ENCODE peak calls at places on chromosomes 11 and 22, in eight cellular contexts. One of them, this sample, is unnamed.

GRCh38 chr11:46112961-46113617 is 8.2 kb downstream of the PHF21A start:
- DNase-seq in mesenchymal stem cell: peak; percentile 71
- DNase-seq in lower leg skin: peak; percentile 30
- DNase-seq in WERI-Rb-1: no peak
- DNase-seq in heart left ventricle: no peak
- DNase-seq in fibroblast of pulmonary artery: peak; percentile 72
- DNase-seq in cardiac muscle cell: peak; percentile 77
- DNase-seq in esophagus muscularis mucosa: no peak
- DNase-seq in this sample: no peak

GRCh38 chr11:15113381-15113780 is 1.3 kb upstream of the INSC start:
- DNase-seq in mesenchymal stem cell: no peak
- DNase-seq in lower leg skin: no peak
- DNase-seq in WERI-Rb-1: no peak
- DNase-seq in heart left ventricle: no peak
- DNase-seq in fibroblast of pulmonary artery: no peak
- DNase-seq in cardiac muscle cell: no peak
- DNase-seq in esophagus muscularis mucosa: peak; percentile 86
- DNase-seq in this sample: no peak

GRCh38 chr11:88281317-88281712 is 56.2 kb downstream of the CTSC start:
- DNase-seq in mesenchymal stem cell: no peak
- DNase-seq in lower leg skin: no peak
- DNase-seq in WERI-Rb-1: no peak
- DNase-seq in heart left ventricle: no peak
- DNase-seq in fibroblast of pulmonary artery: peak; percentile 43
- DNase-seq in cardiac muscle cell: peak; percentile 26
- DNase-seq in esophagus muscularis mucosa: no peak
- DNase-seq in this sample: no peak

GRCh38 chr11:50412832-50413231 is 380.2 kb downstream of the OR4C45 start:
- DNase-seq in mesenchymal stem cell: no peak
- DNase-seq in lower leg skin: no peak
- DNase-seq in WERI-Rb-1: no peak
- DNase-seq in heart left ventricle: no peak
- DNase-seq in fibroblast of pulmonary artery: no peak
- DNase-seq in cardiac muscle cell: no peak
- DNase-seq in esophagus muscularis mucosa: no peak
- DNase-seq in this sample: no peak

GRCh38 chr11:60919956-60920355 is 4.3 kb upstream of the TMEM132A start:
- DNase-seq in mesenchymal stem cell: no peak
- DNase-seq in lower leg skin: no peak
- DNase-seq in WERI-Rb-1: no peak
- DNase-seq in heart left ventricle: no peak
- DNase-seq in fibroblast of pulmonary artery: no peak
- DNase-seq in cardiac muscle cell: peak; percentile 45
- DNase-seq in esophagus muscularis mucosa: no peak
- DNase-seq in this sample: no peak

GRCh38 chr11:122727101-122727929 is 71.8 kb downstream of the UBASH3B start:
- DNase-seq in mesenchymal stem cell: peak; percentile 64
- DNase-seq in lower leg skin: no peak
- DNase-seq in WERI-Rb-1: no peak
- DNase-seq in heart left ventricle: no peak
- DNase-seq in fibroblast of pulmonary artery: no peak
- DNase-seq in cardiac muscle cell: no peak
- DNase-seq in esophagus muscularis mucosa: no peak
- DNase-seq in this sample: no peak

GRCh38 chr11:116576523-116576922 is 196.3 kb downstream of the BUD13 start:
- DNase-seq in mesenchymal stem cell: no peak
- DNase-seq in lower leg skin: no peak
- DNase-seq in WERI-Rb-1: no peak
- DNase-seq in heart left ventricle: no peak
- DNase-seq in fibroblast of pulmonary artery: no peak
- DNase-seq in cardiac muscle cell: no peak
- DNase-seq in esophagus muscularis mucosa: no peak
- DNase-seq in this sample: no peak

GRCh38 chr22:47780281-47780875 is 1017.9 kb downstream of the TBC1D22A start:
- DNase-seq in mesenchymal stem cell: no peak
- DNase-seq in lower leg skin: no peak
- DNase-seq in WERI-Rb-1: no peak
- DNase-seq in heart left ventricle: no peak
- DNase-seq in fibroblast of pulmonary artery: no peak
- DNase-seq in cardiac muscle cell: no peak
- DNase-seq in esophagus muscularis mucosa: peak; percentile 86
- DNase-seq in this sample: no peak

GRCh38 chr11:1928038-1928890 is 8.8 kb downstream of the TNNT3 start:
- DNase-seq in mesenchymal stem cell: no peak
- DNase-seq in lower leg skin: no peak
- DNase-seq in WERI-Rb-1: peak; percentile 3
- DNase-seq in heart left ventricle: no peak
- DNase-seq in fibroblast of pulmonary artery: no peak
- DNase-seq in cardiac muscle cell: no peak
- DNase-seq in esophagus muscularis mucosa: no peak
- DNase-seq in this sample: no peak

GRCh38 chr11:66386171-66387069 is 14.9 kb upstream of the SLC29A2 start:
- DNase-seq in mesenchymal stem cell: peak; percentile 86
- DNase-seq in lower leg skin: peak; percentile 89
- DNase-seq in WERI-Rb-1: peak; percentile 90
- DNase-seq in heart left ventricle: peak; percentile 78
- DNase-seq in fibroblast of pulmonary artery: peak; percentile 93
- DNase-seq in cardiac muscle cell: peak; percentile 92
- DNase-seq in esophagus muscularis mucosa: peak; percentile 97
- DNase-seq in this sample: peak; percentile 49
- H3K4me3 ChIP-seq in mesenchymal stem cell: no peak overlapping the region
- H3K4me3 ChIP-seq in lower leg skin: no peak overlapping the region
- H3K4me3 ChIP-seq in WERI-Rb-1: peak overlapping the region; percentile 46
- H3K4me3 ChIP-seq in heart left ventricle: no peak overlapping the region
- H3K4me3 ChIP-seq in fibroblast of pulmonary artery: peak overlapping the region; percentile 28
- H3K4me3 ChIP-seq in cardiac muscle cell: peak overlapping the region; percentile 7
- H3K4me3 ChIP-seq in esophagus muscularis mucosa: peak overlapping the region; percentile 31
- H3K4me3 ChIP-seq in this sample: peak overlapping the region; percentile 63

GRCh38 chr22:50577697-50577986 is 585 bp downstream of the CPT1B start:
- DNase-seq in mesenchymal stem cell: no peak
- DNase-seq in lower leg skin: no peak
- DNase-seq in WERI-Rb-1: no peak
- DNase-seq in heart left ventricle: no peak
- DNase-seq in fibroblast of pulmonary artery: no peak
- DNase-seq in cardiac muscle cell: no peak
- DNase-seq in esophagus muscularis mucosa: no peak
- DNase-seq in this sample: no peak

GRCh38 chr22:50579752-50580151 is 1.5 kb upstream of the CPT1B start:
- DNase-seq in mesenchymal stem cell: no peak
- DNase-seq in lower leg skin: no peak
- DNase-seq in WERI-Rb-1: no peak
- DNase-seq in heart left ventricle: no peak
- DNase-seq in fibroblast of pulmonary artery: no peak
- DNase-seq in cardiac muscle cell: no peak
- DNase-seq in esophagus muscularis mucosa: no peak
- DNase-seq in this sample: no peak

GRCh38 chr22:50576806-50577696 is 1.2 kb downstream of the CPT1B start:
- DNase-seq in mesenchymal stem cell: no peak
- DNase-seq in lower leg skin: no peak
- DNase-seq in WERI-Rb-1: no peak
- DNase-seq in heart left ventricle: no peak
- DNase-seq in fibroblast of pulmonary artery: no peak
- DNase-seq in cardiac muscle cell: no peak
- DNase-seq in esophagus muscularis mucosa: no peak
- DNase-seq in this sample: no peak

GRCh38 chr22:50577987-50578775 is at the start of gene CPT1B:
- DNase-seq in mesenchymal stem cell: peak; percentile 10
- DNase-seq in lower leg skin: no peak
- DNase-seq in WERI-Rb-1: no peak
- DNase-seq in heart left ventricle: peak; percentile 84
- DNase-seq in fibroblast of pulmonary artery: no peak
- DNase-seq in cardiac muscle cell: peak; percentile 42
- DNase-seq in esophagus muscularis mucosa: no peak
- DNase-seq in this sample: no peak

GRCh38 chr22:50578776-50579310 is 616 bp upstream of the CPT1B start:
- DNase-seq in mesenchymal stem cell: no peak
- DNase-seq in lower leg skin: no peak
- DNase-seq in WERI-Rb-1: no peak
- DNase-seq in heart left ventricle: no peak
- DNase-seq in fibroblast of pulmonary artery: no peak
- DNase-seq in cardiac muscle cell: no peak
- DNase-seq in esophagus muscularis mucosa: no peak
- DNase-seq in this sample: no peak
- H3K4me3 ChIP-seq in mesenchymal stem cell: no peak overlapping the region
- H3K4me3 ChIP-seq in lower leg skin: no peak overlapping the region
- H3K4me3 ChIP-seq in WERI-Rb-1: no peak overlapping the region
- H3K4me3 ChIP-seq in heart left ventricle: no peak overlapping the region
- H3K4me3 ChIP-seq in fibroblast of pulmonary artery: no peak overlapping the region
- H3K4me3 ChIP-seq in cardiac muscle cell: no peak overlapping the region
- H3K4me3 ChIP-seq in esophagus muscularis mucosa: peak overlapping the region; percentile 46
- H3K4me3 ChIP-seq in this sample: no peak overlapping the region

GRCh38 chr11:32426819-32427615 is 8.3 kb downstream of the WT1 start:
- DNase-seq in mesenchymal stem cell: no peak
- DNase-seq in lower leg skin: no peak
- DNase-seq in WERI-Rb-1: no peak
- DNase-seq in heart left ventricle: peak; percentile 67
- DNase-seq in fibroblast of pulmonary artery: peak; percentile 78
- DNase-seq in cardiac muscle cell: peak; percentile 90
- DNase-seq in esophagus muscularis mucosa: no peak
- DNase-seq in this sample: no peak
- H3K4me3 ChIP-seq in mesenchymal stem cell: no peak overlapping the region
- H3K4me3 ChIP-seq in lower leg skin: no peak overlapping the region
- H3K4me3 ChIP-seq in WERI-Rb-1: peak overlapping the region; percentile 13
- H3K4me3 ChIP-seq in heart left ventricle: peak overlapping the region; percentile 30
- H3K4me3 ChIP-seq in fibroblast of pulmonary artery: no peak overlapping the region
- H3K4me3 ChIP-seq in cardiac muscle cell: peak overlapping the region; percentile 29
- H3K4me3 ChIP-seq in esophagus muscularis mucosa: peak overlapping the region; percentile 10
- H3K4me3 ChIP-seq in this sample: no peak overlapping the region

GRCh38 chr11:114163231-114163631 is 103.7 kb downstream of the ZBTB16 start:
- DNase-seq in mesenchymal stem cell: no peak
- DNase-seq in lower leg skin: peak; percentile 82
- DNase-seq in WERI-Rb-1: no peak
- DNase-seq in heart left ventricle: no peak
- DNase-seq in fibroblast of pulmonary artery: peak; percentile 95
- DNase-seq in cardiac muscle cell: peak; percentile 94
- DNase-seq in esophagus muscularis mucosa: no peak
- DNase-seq in this sample: no peak
- H3K4me3 ChIP-seq in mesenchymal stem cell: no peak overlapping the region
- H3K4me3 ChIP-seq in lower leg skin: no peak overlapping the region
- H3K4me3 ChIP-seq in WERI-Rb-1: no peak overlapping the region
- H3K4me3 ChIP-seq in heart left ventricle: no peak overlapping the region
- H3K4me3 ChIP-seq in fibroblast of pulmonary artery: peak overlapping the region; percentile 26
- H3K4me3 ChIP-seq in cardiac muscle cell: no peak overlapping the region
- H3K4me3 ChIP-seq in esophagus muscularis mucosa: peak overlapping the region; percentile 17
- H3K4me3 ChIP-seq in this sample: peak overlapping the region; percentile 40

DNA sequence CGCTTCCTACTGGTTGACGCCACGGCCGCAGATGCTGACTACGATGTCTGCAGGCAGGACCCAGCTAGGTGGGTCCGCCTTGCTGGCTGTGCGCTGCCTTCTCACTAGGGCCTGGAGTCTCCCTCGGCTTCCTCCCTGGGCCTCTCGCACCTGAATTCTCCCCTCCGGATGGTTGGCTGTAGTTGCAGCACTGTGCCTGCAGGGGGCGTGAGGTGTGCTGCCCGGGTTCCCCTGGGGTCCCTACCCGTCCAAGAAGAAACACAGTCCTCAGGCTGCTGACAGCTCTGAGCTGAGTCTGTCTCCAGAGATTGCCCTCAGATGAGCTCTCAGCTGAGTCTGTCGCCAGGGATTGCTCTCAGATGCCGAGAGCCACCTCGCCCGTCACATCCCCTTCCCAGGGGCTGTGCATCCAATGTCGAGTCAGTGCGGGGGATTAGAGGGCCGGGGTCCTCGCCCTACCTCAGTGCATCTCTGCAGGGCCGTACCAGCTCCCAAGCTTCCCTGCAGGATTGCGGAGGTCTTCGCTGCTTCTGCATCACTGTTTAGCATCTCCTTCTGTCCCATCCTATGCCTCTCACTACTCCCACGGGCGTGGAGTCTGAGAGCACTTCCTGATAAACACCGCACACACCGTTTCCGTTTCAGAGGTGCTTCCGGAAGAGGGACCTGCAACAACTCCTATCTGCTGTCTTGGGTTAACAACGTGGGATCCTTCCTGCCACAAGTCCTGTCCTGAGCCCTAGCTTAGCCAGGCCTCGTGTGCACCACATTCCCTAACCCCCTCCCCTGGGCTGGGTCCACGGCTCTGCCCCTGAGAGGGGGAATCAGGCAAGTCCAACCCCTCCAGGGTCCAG is 196.9 kb downstream of the CSNK2A3 start:
- DNase-seq in mesenchymal stem cell: no peak
- DNase-seq in lower leg skin: no peak
- DNase-seq in WERI-Rb-1: peak; percentile 57
- DNase-seq in heart left ventricle: no peak
- DNase-seq in fibroblast of pulmonary artery: no peak
- DNase-seq in cardiac muscle cell: peak; percentile 3
- DNase-seq in esophagus muscularis mucosa: peak; percentile 89
- DNase-seq in this sample: no peak
- H3K4me3 ChIP-seq in mesenchymal stem cell: no peak overlapping the region
- H3K4me3 ChIP-seq in lower leg skin: no peak overlapping the region
- H3K4me3 ChIP-seq in WERI-Rb-1: no peak overlapping the region
- H3K4me3 ChIP-seq in heart left ventricle: no peak overlapping the region
- H3K4me3 ChIP-seq in fibroblast of pulmonary artery: no peak overlapping the region
- H3K4me3 ChIP-seq in cardiac muscle cell: no peak overlapping the region
- H3K4me3 ChIP-seq in esophagus muscularis mucosa: no peak overlapping the region
- H3K4me3 ChIP-seq in this sample: no peak overlapping the region